ENCODE peak calls at places on chromosomes 12 and 14, in seven cellular contexts. One of them, this sample, is unnamed.

GRCh38 chr12:27015730-27016076 is 1.5 kb upstream of the TM7SF3 start:
- DNase-seq in Calu3: no peak
- DNase-seq in ELR: peak
- DNase-seq in stimulated activated CD8-positive, alpha-beta memory T cell treated with anti-CD3 and anti-CD28 coated beads, Interleukin-4, amount 100 ng/mL, for 24 hours: no peak
- DNase-seq in fibroblast of pulmonary artery: peak
- DNase-seq in GM04504: no peak
- DNase-seq in GM12892: no peak
- DNase-seq in this sample: no peak

GRCh38 chr12:55932546-55932919 is 1.6 kb downstream of the DGKA start:
- DNase-seq in Calu3: no peak
- DNase-seq in fibroblast of pulmonary artery: peak
- DNase-seq in GM12892: no peak
- DNase-seq in ELR: peak
- DNase-seq in stimulated activated CD8-positive, alpha-beta memory T cell treated with anti-CD3 and anti-CD28 coated beads, Interleukin-4, amount 100 ng/mL, for 24 hours: no peak
- DNase-seq in GM04504: no peak
- DNase-seq in this sample: no peak

GRCh38 chr14:96567289-96567899 is 65.2 kb downstream of the PAPOLA start:
- DNase-seq in Calu3: peak
- DNase-seq in stimulated activated CD8-positive, alpha-beta memory T cell treated with anti-CD3 and anti-CD28 coated beads, Interleukin-4, amount 100 ng/mL, for 24 hours: no peak
- DNase-seq in ELR: peak
- DNase-seq in GM12892: no peak
- DNase-seq in fibroblast of pulmonary artery: peak
- DNase-seq in GM04504: peak
- DNase-seq in this sample: no peak

GRCh38 chr14:51460051-51460450 is 191.7 kb upstream of the FRMD6 start:
- DNase-seq in fibroblast of pulmonary artery: no peak
- DNase-seq in Calu3: no peak
- DNase-seq in stimulated activated CD8-positive, alpha-beta memory T cell treated with anti-CD3 and anti-CD28 coated beads, Interleukin-4, amount 100 ng/mL, for 24 hours: no peak
- DNase-seq in GM12892: no peak
- DNase-seq in ELR: no peak
- DNase-seq in GM04504: no peak
- DNase-seq in this sample: no peak

GRCh38 chr12:109702126-109702841 is 11.3 kb upstream of the FAM222A start:
- DNase-seq in ELR: peak
- DNase-seq in stimulated activated CD8-positive, alpha-beta memory T cell treated with anti-CD3 and anti-CD28 coated beads, Interleukin-4, amount 100 ng/mL, for 24 hours: no peak
- DNase-seq in GM12892: no peak
- DNase-seq in GM04504: no peak
- DNase-seq in fibroblast of pulmonary artery: no peak
- DNase-seq in Calu3: no peak
- DNase-seq in this sample: no peak

GRCh38 chr12:19410211-19410610 is 29.1 kb upstream of the AEBP2 start:
- DNase-seq in GM12892: no peak
- DNase-seq in GM04504: no peak
- DNase-seq in stimulated activated CD8-positive, alpha-beta memory T cell treated with anti-CD3 and anti-CD28 coated beads, Interleukin-4, amount 100 ng/mL, for 24 hours: no peak
- DNase-seq in fibroblast of pulmonary artery: no peak
- DNase-seq in ELR: no peak
- DNase-seq in Calu3: no peak
- DNase-seq in this sample: no peak

GRCh38 chr14:100294963-100295330 is 11.3 kb downstream of the SLC25A29 start:
- DNase-seq in stimulated activated CD8-positive, alpha-beta memory T cell treated with anti-CD3 and anti-CD28 coated beads, Interleukin-4, amount 100 ng/mL, for 24 hours: no peak
- DNase-seq in fibroblast of pulmonary artery: no peak
- DNase-seq in Calu3: no peak
- DNase-seq in GM04504: no peak
- DNase-seq in GM12892: no peak
- DNase-seq in ELR: no peak
- DNase-seq in this sample: no peak

GRCh38 chr12:131217024-131217586 is 263.4 kb downstream of the ADGRD1 start:
- DNase-seq in stimulated activated CD8-positive, alpha-beta memory T cell treated with anti-CD3 and anti-CD28 coated beads, Interleukin-4, amount 100 ng/mL, for 24 hours: no peak
- DNase-seq in ELR: no peak
- DNase-seq in GM12892: no peak
- DNase-seq in Calu3: no peak
- DNase-seq in GM04504: no peak
- DNase-seq in fibroblast of pulmonary artery: no peak
- DNase-seq in this sample: no peak

GRCh38 chr12:52058631-52059324 is 7.5 kb downstream of the NR4A1 start:
- DNase-seq in Calu3: no peak
- DNase-seq in ELR: no peak
- DNase-seq in stimulated activated CD8-positive, alpha-beta memory T cell treated with anti-CD3 and anti-CD28 coated beads, Interleukin-4, amount 100 ng/mL, for 24 hours: no peak
- DNase-seq in fibroblast of pulmonary artery: peak
- DNase-seq in GM04504: no peak
- DNase-seq in GM12892: no peak
- DNase-seq in this sample: no peak

GRCh38 chr14:67574156-67574555 is 25.9 kb downstream of the PIGH start:
- DNase-seq in GM12892: no peak
- DNase-seq in fibroblast of pulmonary artery: no peak
- DNase-seq in stimulated activated CD8-positive, alpha-beta memory T cell treated with anti-CD3 and anti-CD28 coated beads, Interleukin-4, amount 100 ng/mL, for 24 hours: no peak
- DNase-seq in ELR: no peak
- DNase-seq in GM04504: no peak
- DNase-seq in Calu3: no peak
- DNase-seq in this sample: no peak

GRCh38 chr14:64708148-64709004 is 4.2 kb downstream of the PLEKHG3 start:
- DNase-seq in fibroblast of pulmonary artery: no peak
- DNase-seq in GM04504: no peak
- DNase-seq in stimulated activated CD8-positive, alpha-beta memory T cell treated with anti-CD3 and anti-CD28 coated beads, Interleukin-4, amount 100 ng/mL, for 24 hours: no peak
- DNase-seq in GM12892: no peak
- DNase-seq in ELR: peak
- DNase-seq in Calu3: peak
- DNase-seq in this sample: peak

This sample was measured in iPS DF 19.7.